ENCODE peak calls at places on chromosomes 3 and 15, in eight cellular contexts. J is vagina, K is glutamatergic neuron, H is left ventricle myocardium inferior, Q is fibroblast of pulmonary artery, E is fibroblast of villous mesenchyme, C is SK-N-SH, T is endothelial cell. W is an unnamed sample.

GRCh38 chr3:9340450-9341009 is 22.3 kb upstream of the THUMPD3 start:
- DNase-seq in Q (peak), E (peak), C (no peak), H (no peak), T (no peak), K (no peak), J (no peak), W (no peak)

GRCh38 chr3:51718547-51719412 is 11.9 kb downstream of the GRM2 start:
- DNase-seq in Q (peak), J (no peak), T (peak), H (peak), K (peak), E (peak), C (peak), W (peak)

GRCh38 chr3:16297991-16298885 is 33.2 kb downstream of the OXNAD1 start:
- DNase-seq in H (no peak), Q (no peak), E (no peak), K (no peak), T (no peak), J (no peak), C (no peak), W (no peak)

GRCh38 chr3:141556034-141556433 is 69.2 kb downstream of the RASA2 start:
- DNase-seq in Q (peak), C (no peak), T (no peak), K (no peak), H (no peak), J (no peak), E (peak), W (no peak)

GRCh38 chr3:147797095-147797494 is 387.9 kb downstream of the ZIC1 start:
- DNase-seq in H (no peak), J (no peak), E (no peak), Q (no peak), K (no peak), C (no peak), T (no peak), W (no peak)

GRCh38 chr3:84092907-84093306 is 865.9 kb upstream of the CADM2 start:
- DNase-seq in E (no peak), K (no peak), C (no peak), J (no peak), T (no peak), Q (no peak), H (no peak), W (no peak)

GRCh38 chr3:25768851-25769250 is 14.4 kb downstream of the NGLY1 start:
- DNase-seq in Q (no peak), J (no peak), E (no peak), H (no peak), C (no peak), T (no peak), K (no peak), W (no peak)

GRCh38 chr3:34263014-34263714 is 464.7 kb downstream of the PDCD6IP start:
- DNase-seq in C (no peak), J (no peak), K (no peak), T (no peak), E (no peak), Q (no peak), H (no peak), W (no peak)

GRCh38 chr3:171317133-171317532 is 143.1 kb downstream of the TNIK start:
- DNase-seq in C (no peak), Q (peak), E (no peak), K (no peak), H (peak), T (no peak), J (no peak), W (no peak)

GRCh38 chr3:33062814-33063346 is 34.1 kb downstream of the GLB1 start:
- DNase-seq in Q (no peak), J (no peak), T (no peak), K (no peak), E (peak), H (no peak), C (no peak), W (no peak)

GRCh38 chr3:43465109-43465508 is 156.7 kb downstream of the ANO10 start:
- DNase-seq in H (no peak), C (no peak), Q (no peak), K (no peak), E (no peak), J (no peak), T (no peak), W (no peak)

GRCh38 chr3:17070560-17070959 is 185.8 kb downstream of the PLCL2 start:
- DNase-seq in C (no peak), Q (peak), E (peak), J (no peak), T (no peak), H (peak), K (no peak), W (no peak)

GRCh38 chr3:120506828-120507774 is 56.3 kb upstream of the FSTL1 start:
- DNase-seq in C (peak), H (no peak), E (peak), Q (peak), K (peak), J (no peak), T (peak), W (no peak)

GRCh38 chr3:30914696-30915095 is 20.2 kb upstream of the GADL1 start:
- DNase-seq in T (no peak), J (no peak), K (no peak), C (no peak), E (no peak), Q (peak), H (no peak), W (no peak)

GRCh38 chr3:37096292-37096691 is 78.1 kb downstream of the LRRFIP2 start:
- DNase-seq in T (no peak), E (peak), K (no peak), C (no peak), J (no peak), H (no peak), Q (peak), W (no peak)

GRCh38 chr15:78763796-78764241 is 47.4 kb downstream of the ADAMTS7 start:
- DNase-seq in H (no peak), Q (no peak), C (no peak), E (no peak), K (no peak), J (no peak), T (no peak), W (no peak)

GRCh38 chr15:32861741-32862140 is 143.9 kb downstream of the GREM1 start:
- DNase-seq in T (no peak), Q (no peak), K (peak), J (no peak), C (peak), H (no peak), E (peak), W (no peak)

GRCh38 chr3:103787164-103787871 is 1352.5 kb downstream of the ZPLD1 start:
- DNase-seq in T (no peak), C (no peak), H (no peak), E (no peak), Q (no peak), K (no peak), J (no peak), W (no peak)

GRCh38 chr3:150240891-150241290 is 167.2 kb upstream of the TSC22D2 start:
- DNase-seq in C (no peak), H (no peak), Q (no peak), T (no peak), K (no peak), E (no peak), J (no peak), W (no peak)

GRCh38 chr3:82342521-82342920 is 581.1 kb upstream of the GBE1 start:
- DNase-seq in Q (no peak), E (no peak), H (no peak), J (no peak), T (no peak), C (no peak), K (no peak), W (no peak)

GRCh38 chr3:74273555-74274402 is 340.7 kb downstream of the CNTN3 start:
- DNase-seq in J (no peak), T (no peak), C (no peak), E (no peak), H (no peak), K (peak), Q (no peak), W (no peak)

GRCh38 chr3:180932819-180933218 is 20.3 kb downstream of the FXR1 start:
- DNase-seq in C (no peak), K (no peak), E (no peak), T (no peak), H (no peak), J (no peak), Q (no peak), W (no peak)

GRCh38 chr3:55858302-55858701 is 371.2 kb upstream of the WNT5A start:
- DNase-seq in J (no peak), H (no peak), T (no peak), C (no peak), K (no peak), E (no peak), Q (no peak), W (no peak)

GRCh38 chr15:69829974-69830373 is 267.7 kb downstream of the TLE3 start:
- DNase-seq in C (no peak), K (no peak), E (no peak), H (no peak), Q (no peak), J (no peak), T (no peak), W (no peak)

GRCh38 chr15:40844543-40844981 is 714 bp downstream of the SPINT1 start:
- DNase-seq in K (peak), E (no peak), H (peak), Q (no peak), J (no peak), T (peak), C (peak), W (no peak)

GRCh38 chr3:59727902-59728301 is 678.1 kb upstream of the CFAP20DC start:
- DNase-seq in K (no peak), H (no peak), J (peak), E (no peak), C (no peak), T (no peak), Q (no peak), W (no peak)

GRCh38 chr3:21140785-21141184 is 610.2 kb downstream of the ZNF385D start:
- DNase-seq in H (no peak), K (no peak), J (no peak), C (no peak), Q (no peak), T (no peak), E (no peak), W (no peak)

GRCh38 chr3:120743556-120744195 is 1.1 kb downstream of the GTF2E1 start:
- DNase-seq in H (no peak), K (no peak), C (no peak), Q (peak), J (no peak), E (no peak), T (no peak), W (no peak)

GRCh38 chr3:4410174-4410573 is 56.9 kb downstream of the SUMF1 start:
- DNase-seq in C (no peak), K (no peak), T (no peak), H (no peak), Q (peak), J (no peak), E (no peak), W (no peak)

GRCh38 chr3:32374788-32375595 is 16.7 kb upstream of the CMTM7 start:
- DNase-seq in H (no peak), C (peak), K (no peak), J (no peak), E (peak), T (peak), Q (peak), W (peak)

GRCh38 chr3:151979914-151980313 is 106.5 kb downstream of the SUCNR1 start:
- DNase-seq in Q (no peak), C (no peak), J (no peak), H (no peak), E (peak), T (no peak), K (no peak), W (no peak)

GRCh38 chr15:69908518-69909420 is 188.9 kb downstream of the TLE3 start:
- DNase-seq in K (no peak), J (no peak), T (no peak), Q (no peak), C (no peak), E (no peak), H (no peak), W (no peak)

GRCh38 chr3:72630614-72631344 is 217.5 kb downstream of the SHQ1 start:
- DNase-seq in K (no peak), J (no peak), T (no peak), Q (no peak), C (no peak), H (no peak), E (no peak), W (no peak)

GRCh38 chr3:113275876-113276580 is 64.7 kb downstream of the BOC start:
- DNase-seq in J (no peak), H (peak), Q (peak), E (peak), C (no peak), T (no peak), K (peak), W (peak)

GRCh38 chr3:10223676-10224639 is 24.3 kb upstream of the TATDN2 start:
- DNase-seq in H (no peak), T (no peak), Q (no peak), K (no peak), E (no peak), J (no peak), C (no peak), W (no peak)

DNA sequence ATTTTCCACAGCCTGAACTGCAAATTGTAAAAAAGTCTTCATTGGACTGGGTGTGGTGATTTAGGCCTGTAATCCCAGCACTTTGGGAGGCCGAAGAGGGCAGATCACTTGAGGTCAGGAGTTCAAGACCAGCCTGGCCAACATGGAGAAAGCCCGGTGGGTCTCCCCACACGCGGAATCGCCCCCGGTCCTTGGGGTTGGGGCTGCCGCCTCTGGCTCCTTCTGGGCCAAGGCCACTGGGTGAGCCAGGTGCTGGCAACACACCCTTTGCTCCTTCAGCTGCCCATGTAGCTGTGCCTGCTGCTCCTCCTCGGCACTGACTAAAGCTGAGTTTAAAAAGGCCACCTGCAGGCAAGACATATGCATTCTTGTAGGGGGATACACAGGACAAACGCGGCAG is 9.4 kb upstream of the VPS33B start:
- DNase-seq in K (no peak), E (no peak), T (no peak), Q (no peak), H (no peak), J (no peak), C (no peak), W (no peak)
- TF ChIP-seq CTCF in K (no peak), E (no peak), T (no peak), Q (no peak), H (no peak), J (no peak), C (no peak), W (no peak)

DNA sequence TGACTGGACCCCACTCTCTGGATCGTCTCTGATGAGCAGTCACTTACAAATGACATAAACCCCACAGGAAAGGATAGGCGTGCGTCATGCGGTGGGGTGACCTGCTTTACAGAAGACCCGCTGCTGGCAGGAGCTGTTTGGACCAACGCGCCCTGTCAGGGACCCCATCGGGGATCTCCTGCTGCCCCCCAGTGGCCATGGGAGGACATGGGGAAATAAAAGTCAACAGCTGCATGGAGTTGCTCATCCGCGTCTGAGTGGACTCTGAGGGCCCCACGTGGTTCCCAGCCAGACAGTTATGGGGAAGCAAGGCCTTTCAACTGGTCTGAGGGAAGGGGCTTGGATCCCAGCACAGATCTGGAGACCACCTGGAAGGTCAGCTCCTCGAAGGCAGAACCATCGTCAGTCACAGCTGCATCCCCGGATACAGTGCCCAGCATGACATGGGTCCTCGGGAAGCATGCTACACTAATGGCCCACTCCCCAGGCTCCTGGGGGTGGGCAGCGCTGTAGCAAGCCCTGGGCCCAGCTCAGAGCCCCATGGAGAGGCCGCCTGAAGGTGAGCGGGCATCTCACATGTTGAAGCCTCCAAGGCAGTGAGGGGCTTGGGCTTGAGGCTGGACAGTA is 32.1 kb downstream of the PTH1R start:
- DNase-seq in T (peak), E (peak), J (no peak), C (peak), Q (peak), H (peak), K (peak), W (peak)
- TF ChIP-seq CTCF in T (peak), E (peak), J (peak), C (peak), Q (peak), H (peak), K (peak), W (peak)

DNA sequence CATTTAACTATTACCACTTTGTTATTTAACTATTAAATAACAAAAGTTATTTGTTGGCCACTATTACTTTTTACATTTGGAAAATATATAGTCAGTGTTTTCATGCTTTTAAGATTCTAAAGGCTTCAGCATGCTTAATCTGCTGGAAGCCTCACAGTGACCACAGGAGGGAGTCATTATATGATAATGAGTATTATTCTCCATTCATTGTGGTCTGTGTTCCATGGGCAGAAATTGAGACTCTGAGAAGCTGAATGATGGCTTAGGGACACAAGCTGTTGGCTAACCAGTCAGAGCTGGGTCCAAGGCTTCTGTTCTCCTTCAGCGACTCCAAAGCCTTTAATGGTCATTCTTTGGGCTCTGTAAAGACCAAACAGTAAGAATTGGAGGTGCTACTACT is 64.7 kb downstream of the BFSP2 start:
- DNase-seq in C (peak), E (peak), H (no peak), Q (peak), K (no peak), J (no peak), T (no peak), W (no peak)
- TF ChIP-seq CTCF in C (peak), E (peak), H (peak), Q (peak), K (peak), J (no peak), T (no peak), W (no peak)

GRCh38 chr3:1251282-1252060 is 158.6 kb downstream of the CNTN6 start:
- DNase-seq in H (no peak), K (no peak), C (no peak), E (no peak), Q (peak), T (no peak), J (no peak), W (no peak)
- TF ChIP-seq CTCF in H (no peak), K (peak), C (peak), E (no peak), Q (peak), T (no peak), J (no peak), W (no peak)

DNA sequence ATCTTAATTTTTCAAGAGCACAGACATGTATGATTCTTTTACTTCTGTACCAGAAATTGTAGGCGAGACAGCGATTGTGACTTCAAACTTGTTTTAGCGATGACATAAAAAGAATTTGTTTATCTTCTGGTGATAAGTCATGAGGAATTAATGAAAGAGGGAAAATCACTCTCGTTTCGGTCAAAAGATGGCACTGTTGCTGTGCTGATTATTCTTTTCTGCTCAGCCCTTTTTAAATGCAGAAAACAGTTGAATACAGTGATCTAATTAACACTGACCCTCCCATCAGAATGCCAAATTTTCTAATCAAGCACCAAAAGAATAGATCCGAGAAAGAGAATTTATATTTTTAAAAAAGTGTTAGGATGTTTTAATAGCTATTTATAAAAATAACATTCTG is 52.6 kb downstream of the NSUN3 start:
- DNase-seq in H (no peak), E (peak), C (peak), K (no peak), J (no peak), Q (peak), T (peak), W (no peak)
- TF ChIP-seq CTCF in H (peak), E (peak), C (peak), K (no peak), J (no peak), Q (peak), T (no peak), W (no peak)